ENCODE peak calls at places on chromosomes 2 and 18, in six cellular contexts. W is PC-9, M is right lobe of liver, N is GM23248, I is thoracic aorta, Z is tibial nerve. L is an unnamed sample.

GRCh38 chr18:5237083-5237722 is 40.1 kb upstream of the AKAIN1 start:
- DNase-seq in W (no peak), M (no peak), N (peak; percentile 34), I (no peak), Z (peak; percentile 8), L (no peak)

GRCh38 chr2:111119004-111119846 is 1.5 kb upstream of the BCL2L11 start:
- DNase-seq in W (no peak), M (no peak), N (peak; percentile 24), I (no peak), Z (no peak), L (no peak)

GRCh38 chr2:20925265-20925889 is 102.5 kb upstream of the LDAH start:
- DNase-seq in W (no peak), M (no peak), N (peak; percentile 15), I (no peak), Z (no peak), L (no peak)

GRCh38 chr2:181586569-181587076 is 70.3 kb downstream of the CERKL start:
- DNase-seq in W (no peak), M (no peak), N (no peak), I (no peak), Z (no peak), L (no peak)

GRCh38 chr2:224038049-224038829 is 847 bp downstream of the SERPINE2 start:
- DNase-seq in W (peak; percentile 61), M (peak; percentile 47), N (peak; percentile 70), I (no peak), Z (no peak), L (peak; percentile 32)

GRCh38 chr2:234969329-234970157 is 17.7 kb downstream of the SH3BP4 start:
- DNase-seq in W (no peak), M (no peak), N (peak; percentile 34), I (no peak), Z (no peak), L (no peak)

GRCh38 chr2:47528874-47529273 is 125.9 kb downstream of the MSH2 start:
- DNase-seq in W (no peak), M (no peak), N (peak; percentile 50), I (no peak), Z (no peak), L (no peak)

GRCh38 chr2:19538411-19538963 is 180.1 kb upstream of the OSR1 start:
- DNase-seq in W (peak; percentile 98), M (no peak), N (peak; percentile 92), I (no peak), Z (peak; percentile 20), L (no peak)

GRCh38 chr2:144407262-144407661 is 112.7 kb downstream of the ZEB2 start:
- DNase-seq in W (no peak), M (no peak), N (no peak), I (no peak), Z (no peak), L (no peak)

GRCh38 chr2:3628800-3629199 is 29.2 kb upstream of the ALLC start:
- DNase-seq in W (no peak), M (no peak), N (no peak), I (no peak), Z (no peak), L (no peak)

GRCh38 chr2:98463988-98464771 is 19.5 kb downstream of the INPP4A start:
- DNase-seq in W (no peak), M (no peak), N (no peak), I (no peak), Z (no peak), L (no peak)

GRCh38 chr2:228016402-228016801 is 145.0 kb downstream of the DAW1 start:
- DNase-seq in W (no peak), M (no peak), N (no peak), I (no peak), Z (no peak), L (no peak)

GRCh38 chr2:23696163-23697045 is 230.5 kb downstream of the ATAD2B start:
- DNase-seq in W (no peak), M (no peak), N (no peak), I (no peak), Z (no peak), L (no peak)

GRCh38 chr2:198656869-198657268 is 800.9 kb downstream of the SATB2 start:
- DNase-seq in W (no peak), M (no peak), N (no peak), I (no peak), Z (no peak), L (no peak)

GRCh38 chr2:96527052-96527964 is 9.2 kb upstream of the ARID5A start:
- DNase-seq in W (no peak), M (no peak), N (peak; percentile 77), I (no peak), Z (no peak), L (no peak)

DNA sequence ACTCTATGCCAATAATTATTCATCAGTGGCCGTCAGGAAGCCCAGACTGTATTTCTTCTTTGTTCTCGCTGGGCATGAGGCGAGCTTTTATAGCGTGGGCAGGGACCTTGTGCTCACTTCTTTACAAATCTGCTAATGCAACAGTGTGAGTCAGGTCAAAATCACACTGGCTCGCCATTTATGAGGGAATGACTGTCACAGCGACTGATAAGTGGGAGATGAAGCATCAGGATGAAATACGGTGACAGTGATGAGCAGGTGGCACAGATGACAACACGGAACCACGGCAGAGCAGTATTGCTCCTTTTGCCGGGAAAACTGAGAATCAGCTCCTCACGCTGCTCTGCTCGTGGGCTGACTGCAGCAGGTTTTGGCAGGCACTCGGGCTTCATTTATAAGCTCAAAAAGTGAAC is 20.5 kb downstream of the TYMS start:
- DNase-seq in W (no peak), M (no peak), N (no peak), I (no peak), Z (no peak), L (no peak)
- H3K27ac ChIP-seq in W (no peak overlapping the region), M (no peak overlapping the region), N (no peak overlapping the region), I (no peak overlapping the region), Z (no peak overlapping the region), L (no peak overlapping the region)

DNA sequence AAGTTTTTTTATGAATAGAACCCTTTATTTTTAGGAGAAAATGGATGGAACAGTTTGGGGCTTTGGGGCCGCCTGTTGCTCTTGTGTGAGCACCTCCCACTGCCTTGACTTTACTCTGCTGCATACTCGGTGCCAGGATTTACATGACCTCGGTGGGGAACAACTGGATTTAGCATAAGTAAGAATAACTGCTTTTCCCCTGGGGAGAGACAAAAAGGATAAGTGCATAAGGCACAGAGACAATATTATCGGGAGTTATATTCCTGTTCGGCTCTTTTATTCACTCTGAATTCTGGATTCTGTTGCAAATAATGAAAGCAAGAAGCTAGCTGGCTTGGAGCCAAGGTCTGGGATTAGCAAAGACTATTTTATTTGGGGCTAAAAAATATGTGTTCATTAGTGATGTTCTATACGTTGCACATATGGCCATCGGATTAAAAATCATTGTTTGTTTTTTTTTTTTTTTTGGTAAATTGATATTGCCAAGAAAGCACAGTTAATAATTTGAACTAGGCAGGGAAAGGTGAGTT is 69.8 kb downstream of the CYBRD1 start:
- DNase-seq in W (no peak), M (no peak), N (peak; percentile 18), I (no peak), Z (peak; percentile 34), L (no peak)
- H3K4me3 ChIP-seq in W (no peak overlapping the region), M (no peak overlapping the region), N (no peak overlapping the region), I (peak overlapping the region; percentile 48), Z (no peak overlapping the region), L (no peak overlapping the region)

GRCh38 chr18:62837011-62837410 is 121.7 kb downstream of the PHLPP1 start:
- DNase-seq in W (no peak), M (no peak), N (no peak), I (no peak), Z (no peak), L (no peak)
- H3K27ac ChIP-seq in W (no peak overlapping the region), M (no peak overlapping the region), N (no peak overlapping the region), I (no peak overlapping the region), Z (no peak overlapping the region), L (no peak overlapping the region)

DNA sequence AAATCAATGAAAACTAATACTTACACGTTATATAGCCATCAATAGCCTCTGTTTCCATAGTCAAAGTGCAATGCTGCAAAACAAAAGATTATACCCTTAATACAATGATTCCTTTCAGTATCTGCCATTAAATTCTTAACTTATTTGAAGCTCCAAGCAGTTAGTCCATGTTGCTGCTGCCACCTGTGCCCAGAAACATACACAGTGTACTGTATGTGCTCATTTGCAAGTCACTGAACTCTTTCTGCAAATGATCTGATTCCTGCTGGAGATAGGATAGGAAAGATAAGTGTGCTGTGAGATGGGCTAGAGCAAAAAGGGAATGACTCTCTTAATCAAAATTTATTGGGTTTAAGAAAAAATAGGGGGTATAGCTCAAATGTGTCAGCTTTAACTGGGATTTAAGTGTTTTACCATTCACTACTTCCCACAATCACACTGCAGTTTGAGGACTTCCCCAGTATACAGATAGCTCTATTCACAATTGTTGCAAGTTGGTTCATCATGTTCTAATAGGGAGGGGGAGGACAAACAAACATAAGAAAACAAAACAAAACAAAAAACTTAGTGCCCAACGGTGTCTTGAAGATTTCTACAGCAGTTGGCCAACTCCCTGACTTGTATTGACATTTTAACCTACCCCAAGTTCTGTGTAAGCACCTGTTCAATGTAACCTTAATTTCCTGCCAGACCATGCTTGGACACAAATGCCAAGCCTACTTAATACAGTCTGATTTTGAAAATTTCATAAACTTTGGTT is 2.7 kb downstream of the IKZF2 start:
- DNase-seq in W (no peak), M (no peak), N (peak; percentile 12), I (no peak), Z (no peak), L (no peak)
- H3K4me3 ChIP-seq in W (peak overlapping the region; percentile 83), M (no peak overlapping the region), N (peak overlapping the region; percentile 97), I (peak overlapping the region; percentile 75), Z (peak overlapping the region; percentile 90), L (no peak overlapping the region)

GRCh38 chr2:60552096-60552850 is 1.2 kb downstream of the BCL11A start:
- DNase-seq in W (no peak), M (no peak), N (peak; percentile 62), I (no peak), Z (no peak), L (no peak)
- H3K27ac ChIP-seq in W (no peak overlapping the region), M (no peak overlapping the region), N (no peak overlapping the region), I (no peak overlapping the region), Z (no peak overlapping the region), L (no peak overlapping the region)

GRCh38 chr2:113276216-113276905 is 2.4 kb downstream of the PAX8 start:
- DNase-seq in W (no peak), M (no peak), N (no peak), I (no peak), Z (no peak), L (no peak)
- H3K4me3 ChIP-seq in W (no peak overlapping the region), M (no peak overlapping the region), N (no peak overlapping the region), I (peak overlapping the region; percentile 12), Z (no peak overlapping the region), L (no peak overlapping the region)

GRCh38 chr18:58223717-58224424 is 179.8 kb downstream of the NEDD4L start:
- DNase-seq in W (peak; percentile 93), M (peak; percentile 89), N (peak; percentile 97), I (no peak), Z (peak; percentile 48), L (peak; percentile 72)
- H3K27ac ChIP-seq in W (peak overlapping the region; percentile 89), M (peak overlapping the region; percentile 96), N (peak overlapping the region; percentile 80), I (no peak overlapping the region), Z (no peak overlapping the region), L (peak overlapping the region; percentile 94)

L was measured in lung.